ENCODE peak calls at places on chromosome 16, in four cellular contexts. P is AG10803, M is cardiac fibroblast, O is HFF-Myc. K is an unnamed sample.

GRCh38 chr16:19914877-19915276 is 30.2 kb upstream of the GPRC5B start:
- DNase-seq in P (no peak), M (no peak), O (no peak), K (no peak)

GRCh38 chr16:89460556-89460955 is 29.8 kb downstream of the ANKRD11 start:
- DNase-seq in P (no peak), M (no peak), O (no peak), K (no peak)

GRCh38 chr16:84633622-84634021 is 14.7 kb upstream of the KLHL36 start:
- DNase-seq in P (no peak), M (peak; percentile 67), O (no peak), K (no peak)

GRCh38 chr16:7137560-7138330 is 194.9 kb upstream of the RBFOX1 start:
- DNase-seq in P (no peak), M (peak; percentile 38), O (no peak), K (no peak)

GRCh38 chr16:69131749-69132423 is 502 bp downstream of the CHTF8 start:
- DNase-seq in P (peak; percentile 77), M (peak; percentile 82), O (no peak), K (peak; percentile 83)

GRCh38 chr16:73064996-73065349 is 17.0 kb upstream of the ZFHX3 start:
- DNase-seq in P (no peak), M (no peak), O (no peak), K (no peak)

GRCh38 chr16:50774960-50775359 is 33.1 kb downstream of the CYLD start:
- DNase-seq in P (no peak), M (no peak), O (no peak), K (no peak)

GRCh38 chr16:84503751-84504395 is 586 bp downstream of the MEAK7 start:
- DNase-seq in P (peak; percentile 56), M (peak; percentile 41), O (no peak), K (no peak)

GRCh38 chr16:72657791-72658190 is 390.1 kb downstream of the ZFHX3 start:
- DNase-seq in P (no peak), M (no peak), O (no peak), K (no peak)

GRCh38 chr16:17414421-17414820 is 56.3 kb downstream of the XYLT1 start:
- DNase-seq in P (no peak), M (no peak), O (no peak), K (peak; percentile 64)

GRCh38 chr16:87922250-87922871 is 14.0 kb downstream of the CA5A start:
- DNase-seq in P (no peak), M (peak; percentile 18), O (no peak), K (no peak)

GRCh38 chr16:23952128-23953041 is 116.6 kb downstream of the PRKCB start:
- DNase-seq in P (no peak), M (no peak), O (no peak), K (peak; percentile 86)

GRCh38 chr16:49283376-49284049 is 1.9 kb upstream of the CBLN1 start:
- DNase-seq in P (no peak), M (no peak), O (no peak), K (no peak)

GRCh38 chr16:2295056-2295798 is 27.3 kb upstream of the RNPS1 start:
- DNase-seq in P (no peak), M (no peak), O (no peak), K (peak; percentile 8)

GRCh38 chr16:85321856-85322271 is 209.6 kb upstream of the CIBAR2 start:
- DNase-seq in P (peak; percentile 95), M (peak; percentile 92), O (no peak), K (no peak)

DNA sequence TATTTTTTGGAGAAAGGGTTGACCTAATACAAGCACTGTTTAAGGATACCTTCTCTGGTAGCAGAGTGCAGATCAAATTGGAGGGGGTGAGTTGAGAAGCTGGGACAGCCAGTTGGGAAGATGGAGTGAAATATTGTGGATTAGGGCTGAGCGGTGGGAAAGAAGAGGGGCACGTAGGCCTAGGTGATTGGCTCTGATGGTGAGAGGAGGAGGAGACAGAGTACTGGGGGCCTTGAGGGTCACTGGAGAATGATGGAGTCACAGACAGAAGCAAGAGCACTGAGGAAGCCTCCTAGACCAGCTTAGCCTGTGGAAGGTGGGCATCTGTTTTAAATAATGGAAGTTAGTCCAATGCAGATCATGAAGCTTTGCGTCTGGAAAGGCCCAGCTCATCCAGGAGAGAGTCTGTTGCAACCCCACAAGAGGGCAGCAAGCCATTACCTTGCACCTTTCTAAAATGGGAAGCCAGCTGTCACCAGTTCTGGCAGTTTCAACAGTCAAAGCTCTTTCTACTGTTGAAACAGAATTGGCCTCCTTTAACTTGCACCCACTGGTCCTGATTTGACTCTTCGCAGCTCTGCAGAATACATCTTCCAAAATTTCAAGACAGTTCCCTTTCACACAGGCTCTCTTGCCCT is 11.8 kb downstream of the SLC9A5 start:
- DNase-seq in P (peak; percentile 75), M (peak; percentile 75), O (peak; percentile 65), K (peak; percentile 48)
- TF ChIP-seq CTCF in P (peak; percentile 82), M (peak; percentile 77), O (peak; percentile 67), K (peak; percentile 42)

GRCh38 chr16:86828202-86828601 is 249.9 kb downstream of the FOXL1 start:
- DNase-seq in P (no peak), M (no peak), O (no peak), K (no peak)

GRCh38 chr16:86833136-86833535 is 254.8 kb downstream of the FOXL1 start:
- DNase-seq in P (no peak), M (peak; percentile 20), O (no peak), K (no peak)

GRCh38 chr16:86834451-86835035 is 256.2 kb downstream of the FOXL1 start:
- DNase-seq in P (peak; percentile 35), M (peak; percentile 66), O (peak; percentile 12), K (no peak)

GRCh38 chr16:86828653-86829052 is 250.3 kb downstream of the FOXL1 start:
- DNase-seq in P (no peak), M (no peak), O (no peak), K (no peak)

DNA sequence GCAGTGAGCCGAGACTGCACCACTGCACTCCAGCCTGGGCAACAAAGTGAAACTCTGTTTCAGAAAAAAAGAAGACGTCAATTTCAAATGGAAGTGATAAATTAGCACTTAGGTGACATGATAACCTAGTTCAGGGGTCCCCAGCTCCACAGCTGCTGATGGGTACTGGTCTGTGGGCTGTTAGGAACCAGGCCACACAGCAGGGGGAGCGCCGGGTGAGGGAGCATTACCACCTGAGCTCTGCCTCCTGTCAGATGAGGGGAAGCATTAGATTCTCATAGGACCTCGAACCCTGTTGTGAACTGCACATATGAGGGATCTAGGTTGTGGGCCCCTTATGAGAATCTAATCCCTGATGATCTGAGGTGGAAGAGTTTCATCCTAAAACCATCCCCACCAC is 253.0 kb downstream of the FOXL1 start:
- DNase-seq in P (no peak), M (no peak), O (no peak), K (no peak)
- TF ChIP-seq CTCF in P (no peak), M (no peak), O (peak; percentile 10), K (no peak)

GRCh38 chr16:77876776-77877175 is 88.4 kb downstream of the VAT1L start:
- DNase-seq in P (no peak), M (no peak), O (no peak), K (no peak)
- TF ChIP-seq CTCF in P (no peak), M (no peak), O (no peak), K (no peak)

GRCh38 chr16:81585785-81586184 is 141.2 kb downstream of the CMIP start:
- DNase-seq in P (no peak), M (peak; percentile 8), O (no peak), K (no peak)

GRCh38 chr16:81583893-81584705 is 139.5 kb downstream of the CMIP start:
- DNase-seq in P (peak; percentile 63), M (peak; percentile 8), O (peak; percentile 62), K (no peak)

GRCh38 chr16:81581107-81581506 is 136.5 kb downstream of the CMIP start:
- DNase-seq in P (no peak), M (peak; percentile 36), O (no peak), K (no peak)

GRCh38 chr16:81586421-81586820 is 141.8 kb downstream of the CMIP start:
- DNase-seq in P (no peak), M (no peak), O (no peak), K (no peak)

GRCh38 chr16:81582655-81583441 is 138.2 kb downstream of the CMIP start:
- DNase-seq in P (peak; percentile 63), M (no peak), O (no peak), K (no peak)
- TF ChIP-seq CTCF in P (peak; percentile 57), M (no peak), O (peak; percentile 28), K (no peak)

DNA sequence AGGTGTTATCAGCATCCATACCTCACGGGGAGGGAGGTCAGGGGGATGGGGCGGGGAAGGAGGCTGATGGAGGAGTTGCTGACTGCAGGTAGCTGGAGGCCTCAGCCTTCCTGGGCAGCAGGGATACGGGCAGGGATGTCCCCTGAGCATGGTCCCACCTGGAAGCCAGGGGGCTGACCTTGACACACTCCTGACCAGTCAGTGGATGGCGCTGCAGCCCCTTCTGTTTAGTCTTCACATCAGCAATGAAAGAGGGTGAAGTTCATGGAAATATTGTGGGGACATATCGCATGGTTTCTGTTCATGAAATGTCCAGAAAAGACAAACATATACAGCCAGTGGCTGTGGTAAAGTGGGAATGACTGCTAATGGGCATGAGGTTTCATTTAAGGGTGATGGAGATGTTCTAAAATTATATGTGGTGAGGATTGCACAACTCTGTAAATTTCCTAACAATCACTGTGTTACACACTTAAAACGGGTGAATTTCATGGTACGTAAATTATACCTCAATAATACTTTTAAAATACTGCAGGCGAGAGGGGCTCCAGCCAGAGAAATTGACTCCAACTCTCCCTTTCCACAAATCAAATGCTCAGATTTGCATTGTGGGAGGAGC is 489.6 kb downstream of the CDH13 start:
- DNase-seq in P (peak; percentile 70), M (peak; percentile 30), O (no peak), K (no peak)
- TF ChIP-seq CTCF in P (peak; percentile 3), M (no peak), O (no peak), K (no peak)

DNA sequence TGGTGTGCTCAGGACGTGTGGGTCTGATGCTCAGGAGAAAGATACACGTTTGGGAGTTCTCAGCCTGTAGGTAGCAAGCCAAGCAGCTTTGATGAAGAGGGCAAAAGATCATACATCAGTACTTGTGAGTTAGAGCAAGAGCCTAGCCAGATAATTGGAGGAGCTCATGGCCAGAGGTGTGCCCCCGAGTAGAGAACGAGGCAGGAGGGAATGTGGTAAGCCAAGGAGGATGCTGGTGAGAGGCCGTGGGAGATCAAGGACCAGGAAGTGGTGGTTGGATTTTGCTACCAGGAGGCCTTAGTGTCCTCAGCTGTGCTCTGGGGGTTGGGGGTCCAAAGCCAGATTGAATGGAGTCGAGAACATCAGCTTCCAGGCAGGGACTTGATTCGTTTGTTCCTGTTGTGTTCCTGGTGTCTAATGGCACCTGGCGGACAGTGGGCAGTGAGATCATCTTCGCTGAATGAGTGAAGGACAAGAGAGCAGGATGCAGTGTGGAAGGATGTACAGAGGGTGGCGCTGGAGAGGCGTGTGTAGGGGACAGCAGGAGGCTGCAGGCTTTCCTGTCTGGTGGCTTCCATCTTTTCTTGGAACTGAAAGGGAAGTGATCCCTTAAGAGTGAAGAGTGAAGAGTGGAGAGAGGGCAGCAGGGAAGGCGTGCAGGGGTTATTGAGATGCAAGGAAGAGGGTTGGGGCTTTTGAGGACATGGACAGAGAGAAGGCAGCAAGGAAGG is 11.6 kb downstream of the FBXL19 start:
- DNase-seq in P (peak; percentile 41), M (peak; percentile 69), O (peak; percentile 37), K (peak; percentile 72)
- TF ChIP-seq CTCF in P (peak; percentile 60), M (peak; percentile 80), O (peak; percentile 63), K (peak; percentile 69)

GRCh38 chr16:67661101-67661661 is 421 bp downstream of the PARD6A start:
- DNase-seq in P (no peak), M (peak; percentile 34), O (no peak), K (peak; percentile 43)

GRCh38 chr16:67658849-67659674 is 998 bp downstream of the ACD start:
- DNase-seq in P (no peak), M (no peak), O (no peak), K (no peak)

GRCh38 chr16:67660564-67661028 is at the start of gene PARD6A:
- DNase-seq in P (peak; percentile 92), M (peak; percentile 97), O (peak; percentile 75), K (peak; percentile 98)

GRCh38 chr16:67657751-67658518 is 2.1 kb downstream of the ACD start:
- DNase-seq in P (no peak), M (no peak), O (no peak), K (no peak)

GRCh38 chr16:67659675-67660563 is at the start of gene ACD:
- DNase-seq in P (peak; percentile 85), M (peak; percentile 90), O (no peak), K (peak; percentile 92)
- TF ChIP-seq CTCF in P (no peak), M (no peak), O (no peak), K (no peak)

K was measured in activated CD8-positive, alpha-beta T cell treated with anti-CD3 and anti-CD28 coated beads for 36 hours.